ENCODE peak calls at places on chromosomes 5 and 9, in nine cellular contexts. D is stimulated activated CD4-positive, alpha-beta T cell treated with anti-CD3 and anti-CD28 coated beads, Interleukin-2, amount 100 ng/mL, for 48 hours; L is Right ventricle myocardium superior; G is AG20443; Z is naive thymus-derived CD4-positive, alpha-beta T cell; C is HEK293T; R is BJ; J is heart right ventricle; W is AG09319. K is an unnamed sample.
A peak's percentile ranks its signal among the peaks of the same experiment; 100 is the strongest.

GRCh38 chr9:131287366-131287765 is 2.2 kb upstream of the PLPP7 start:
- DNase-seq in D (no peak), L (peak; percentile 40), G (no peak), Z (no peak), C (no peak), R (no peak), J (no peak), W (no peak), K (no peak)

GRCh38 chr5:44663991-44664710 is 144.6 kb upstream of the MRPS30 start:
- DNase-seq in D (no peak), L (no peak), G (no peak), Z (no peak), C (no peak), R (no peak), J (no peak), W (no peak), K (no peak)

GRCh38 chr9:1707291-1707690 is 307.9 kb upstream of the SMARCA2 start:
- DNase-seq in D (no peak), L (no peak), G (no peak), Z (no peak), C (no peak), R (no peak), J (no peak), W (no peak), K (peak; percentile 7)

GRCh38 chr5:172688735-172689572 is 47.9 kb downstream of the NEURL1B start:
- DNase-seq in D (no peak), L (peak; percentile 67), G (peak; percentile 62), Z (peak; percentile 38), C (no peak), R (no peak), J (no peak), W (no peak), K (no peak)

GRCh38 chr9:22447607-22448305 is 1.1 kb downstream of the DMRTA1 start:
- DNase-seq in D (no peak), L (peak; percentile 8), G (no peak), Z (no peak), C (no peak), R (no peak), J (no peak), W (no peak), K (peak; percentile 80)

GRCh38 chr5:149406203-149406978 is 27.3 kb upstream of the IL17B start:
- DNase-seq in D (no peak), L (peak; percentile 77), G (peak; percentile 95), Z (no peak), C (no peak), R (peak; percentile 93), J (peak; percentile 75), W (peak; percentile 96), K (no peak)

GRCh38 chr5:963673-964531 is 44.7 kb upstream of the NKD2 start:
- DNase-seq in D (peak; percentile 34), L (peak; percentile 76), G (peak; percentile 65), Z (peak; percentile 67), C (no peak), R (peak; percentile 70), J (peak; percentile 61), W (peak; percentile 91), K (no peak)

GRCh38 chr9:32431940-32432555 is 47.6 kb downstream of the ACO1 start:
- DNase-seq in D (peak; percentile 13), L (no peak), G (peak; percentile 62), Z (peak; percentile 18), C (peak; percentile 47), R (no peak), J (peak; percentile 23), W (peak; percentile 18), K (peak; percentile 53)

GRCh38 chr9:130118841-130119520 is 53.2 kb upstream of the NCS1 start:
- DNase-seq in D (no peak), L (no peak), G (peak; percentile 71), Z (no peak), C (no peak), R (no peak), J (no peak), W (no peak), K (peak; percentile 100)

GRCh38 chr9:98158071-98158791 is 34.2 kb downstream of the CORO2A start:
- DNase-seq in D (no peak), L (no peak), G (no peak), Z (no peak), C (no peak), R (no peak), J (no peak), W (no peak), K (peak; percentile 96)

GRCh38 chr5:111934511-111934910 is 177.5 kb upstream of the NREP start:
- DNase-seq in D (no peak), L (no peak), G (no peak), Z (no peak), C (no peak), R (no peak), J (no peak), W (no peak), K (peak; percentile 14)

GRCh38 chr9:114117996-114118830 is 19.1 kb upstream of the KIF12 start:
- DNase-seq in D (no peak), L (no peak), G (no peak), Z (no peak), C (no peak), R (no peak), J (no peak), W (no peak), K (peak; percentile 33)

GRCh38 chr9:131337131-131337848 is 47.8 kb downstream of the PLPP7 start:
- DNase-seq in D (no peak), L (peak; percentile 21), G (no peak), Z (no peak), C (no peak), R (no peak), J (no peak), W (no peak), K (no peak)

GRCh38 chr5:3103241-3103855 is 351.9 kb upstream of the IRX2 start:
- DNase-seq in D (no peak), L (no peak), G (no peak), Z (no peak), C (no peak), R (no peak), J (no peak), W (no peak), K (no peak)

GRCh38 chr9:94478755-94479730 is 75.8 kb upstream of the PCAT7 start:
- DNase-seq in D (no peak), L (no peak), G (no peak), Z (no peak), C (no peak), R (no peak), J (no peak), W (no peak), K (no peak)

GRCh38 chr5:78830647-78831046 is 154.5 kb downstream of the ARSB start:
- DNase-seq in D (no peak), L (no peak), G (no peak), Z (no peak), C (no peak), R (no peak), J (no peak), W (no peak), K (no peak)

GRCh38 chr9:6655036-6655435 is 9.5 kb upstream of the GLDC start:
- DNase-seq in D (no peak), L (no peak), G (no peak), Z (no peak), C (no peak), R (no peak), J (no peak), W (no peak), K (no peak)

GRCh38 chr5:115847290-115847689 is 5.6 kb downstream of the AP3S1 start:
- DNase-seq in D (no peak), L (no peak), G (no peak), Z (no peak), C (no peak), R (no peak), J (no peak), W (no peak), K (peak; percentile 42)

GRCh38 chr5:76642390-76643040 is 19.3 kb upstream of the F2RL2 start:
- DNase-seq in D (no peak), L (no peak), G (no peak), Z (no peak), C (no peak), R (no peak), J (no peak), W (no peak), K (no peak)

GRCh38 chr9:20562051-20562450 is 60.2 kb downstream of the MLLT3 start:
- DNase-seq in D (no peak), L (no peak), G (no peak), Z (no peak), C (no peak), R (no peak), J (no peak), W (no peak), K (no peak)

GRCh38 chr5:68255305-68256130 is 40.0 kb downstream of the PIK3R1 start:
- DNase-seq in D (no peak), L (no peak), G (no peak), Z (peak; percentile 55), C (no peak), R (no peak), J (no peak), W (no peak), K (peak; percentile 29)

GRCh38 chr5:123087173-123088030 is 1.6 kb upstream of the PRDM6 start:
- DNase-seq in D (no peak), L (no peak), G (no peak), Z (no peak), C (no peak), R (no peak), J (no peak), W (no peak), K (no peak)

GRCh38 chr5:135246605-135246922 is 152.5 kb downstream of the MACROH2A1 start:
- DNase-seq in D (no peak), L (no peak), G (no peak), Z (no peak), C (no peak), R (no peak), J (no peak), W (no peak), K (no peak)

GRCh38 chr9:127154003-127154389 is 31.6 kb upstream of the ANGPTL2 start:
- DNase-seq in D (no peak), L (no peak), G (no peak), Z (no peak), C (no peak), R (no peak), J (no peak), W (no peak), K (no peak)

GRCh38 chr5:139664727-139665351 is 16.7 kb downstream of the CXXC5 start:
- DNase-seq in D (no peak), L (peak; percentile 56), G (no peak), Z (no peak), C (no peak), R (no peak), J (no peak), W (no peak), K (no peak)

GRCh38 chr9:13140843-13141592 is 138.5 kb downstream of the MPDZ start:
- DNase-seq in D (no peak), L (no peak), G (peak; percentile 11), Z (no peak), C (no peak), R (no peak), J (no peak), W (no peak), K (peak; percentile 34)

GRCh38 chr9:134179918-134180785 is 15.8 kb upstream of the RNU6ATAC start:
- DNase-seq in D (no peak), L (peak; percentile 33), G (no peak), Z (no peak), C (no peak), R (no peak), J (no peak), W (no peak), K (no peak)

GRCh38 chr5:14816999-14817761 is 54.4 kb downstream of the ANKH start:
- DNase-seq in D (peak; percentile 26), L (peak; percentile 46), G (peak; percentile 91), Z (no peak), C (no peak), R (peak; percentile 57), J (no peak), W (peak; percentile 69), K (no peak)

GRCh38 chr5:135660826-135661555 is 82.2 kb upstream of the CXCL14 start:
- DNase-seq in D (no peak), L (no peak), G (no peak), Z (no peak), C (no peak), R (no peak), J (no peak), W (no peak), K (peak; percentile 97)

GRCh38 chr5:52743970-52744369 is 43.7 kb upstream of the ITGA1 start:
- DNase-seq in D (peak; percentile 11), L (no peak), G (peak; percentile 38), Z (peak; percentile 54), C (no peak), R (peak; percentile 16), J (peak; percentile 4), W (no peak), K (no peak)

GRCh38 chr9:128470560-128470959 is 14.8 kb downstream of the ODF2 start:
- DNase-seq in D (no peak), L (peak; percentile 52), G (peak; percentile 59), Z (peak; percentile 24), C (no peak), R (no peak), J (no peak), W (no peak), K (no peak)